ENCODE peak calls at places on chromosomes 16 and 17, in ten cellular contexts. O, M, V, X, P, Y, S, C, E and Z are unnamed samples. For H3K4me1, the result is how much of the 10 kb centered on the place peaks cover.

GRCh38 chr16:79767597-79768280 is 167.2 kb upstream of the MAF start:
- DNase-seq in O (no peak), M (peak), V (no peak), X (no peak), P (no peak), Y (no peak), S (no peak), C (peak), E (peak), Z (no peak)

GRCh38 chr17:73985466-73986015 is 217.9 kb upstream of the RPL38 start:
- DNase-seq in O (no peak), M (no peak), V (no peak), X (no peak), P (no peak), Y (no peak), S (no peak), C (no peak), E (no peak), Z (no peak)

GRCh38 chr17:70569131-70569530 is 399.8 kb downstream of the KCNJ2 start:
- DNase-seq in O (no peak), M (no peak), V (no peak), X (no peak), P (no peak), Y (no peak), S (no peak), C (no peak), E (no peak), Z (no peak)

GRCh38 chr17:15122857-15123256 is 142.3 kb downstream of the PMP22 start:
- DNase-seq in O (no peak), M (no peak), V (no peak), X (no peak), P (no peak), Y (no peak), S (no peak), C (peak), E (no peak), Z (no peak)

GRCh38 chr16:71781741-71782140 is 26.9 kb downstream of the AP1G1 start:
- DNase-seq in O (no peak), M (no peak), V (no peak), X (no peak), P (no peak), Y (no peak), S (no peak), C (peak), E (peak), Z (no peak)

GRCh38 chr16:81358860-81359259 is 44.1 kb downstream of the GAN start:
- DNase-seq in O (no peak), M (no peak), V (no peak), X (no peak), P (no peak), Y (no peak), S (no peak), C (no peak), E (no peak), Z (no peak)

GRCh38 chr16:59259964-59260348 is 525.8 kb upstream of the GOT2 start:
- DNase-seq in O (no peak), M (no peak), V (no peak), X (no peak), P (no peak), Y (no peak), S (no peak), C (no peak), E (no peak), Z (no peak)

GRCh38 chr17:4998027-4998665 is 396 bp downstream of the KIF1C start:
- DNase-seq in O (no peak), M (peak), V (peak), X (no peak), P (peak), Y (peak), S (peak), C (no peak), E (peak), Z (peak)

GRCh38 chr17:57207396-57207795 is 48.9 kb upstream of the MSI2 start:
- DNase-seq in O (no peak), M (no peak), V (no peak), X (no peak), P (no peak), Y (no peak), S (no peak), C (no peak), E (no peak), Z (no peak)

GRCh38 chr16:85715169-85716015 is 26.6 kb upstream of the GINS2 start:
- DNase-seq in O (no peak), M (no peak), V (no peak), X (peak), P (peak), Y (no peak), S (no peak), C (no peak), E (no peak), Z (peak)

GRCh38 chr17:27982688-27983087 is 59.8 kb upstream of the NLK start:
- DNase-seq in O (no peak), M (no peak), V (no peak), X (no peak), P (no peak), Y (no peak), S (no peak), C (no peak), E (no peak), Z (no peak)

GRCh38 chr17:40130352-40131042 is 8.7 kb downstream of the MSL1 start:
- DNase-seq in O (no peak), M (no peak), V (no peak), X (no peak), P (no peak), Y (peak), S (peak), C (peak), E (no peak), Z (no peak)

GRCh38 chr16:11799509-11800384 is 2.7 kb upstream of the ZC3H7A start:
- DNase-seq in O (no peak), M (no peak), V (peak), X (no peak), P (no peak), Y (no peak), S (no peak), C (no peak), E (no peak), Z (no peak)

GRCh38 chr16:66728117-66728787 is 23.2 kb downstream of the DYNC1LI2 start:
- DNase-seq in O (peak), M (peak), V (no peak), X (peak), P (no peak), Y (no peak), S (peak), C (peak), E (peak), Z (no peak)

GRCh38 chr17:7241783-7242716 is at the start of gene GABARAP:
- DNase-seq in O (peak), M (peak), V (peak), X (peak), P (peak), Y (peak), S (peak), C (peak), E (peak), Z (peak)

GRCh38 chr17:35708951-35709350 is 22.5 kb upstream of the RASL10B start:
- DNase-seq in O (no peak), M (no peak), V (no peak), X (no peak), P (no peak), Y (no peak), S (no peak), C (no peak), E (no peak), Z (no peak)

DNA sequence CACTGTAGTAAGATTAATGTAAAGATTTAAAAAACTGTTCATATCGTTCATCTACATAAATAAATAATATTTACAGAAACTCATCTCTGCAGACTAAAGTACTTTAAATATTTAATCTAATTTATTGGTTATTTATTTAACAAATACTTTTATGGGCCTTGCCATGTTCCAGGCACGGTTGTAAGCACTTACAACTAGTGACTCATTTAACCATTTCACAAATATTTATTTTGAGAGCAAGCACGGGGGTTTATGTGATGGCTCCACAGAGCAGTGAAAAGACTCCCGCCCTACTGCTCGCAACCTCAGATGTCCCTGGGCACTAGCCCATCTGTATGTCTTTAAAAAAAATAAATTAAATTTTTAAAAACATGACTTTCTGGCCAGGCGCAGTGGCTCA is 575.9 kb downstream of the WWOX start:
- DNase-seq in O (no peak), M (no peak), V (no peak), X (no peak), P (no peak), Y (no peak), S (no peak), C (peak), E (peak), Z (no peak)
- H3K4me1 ChIP-seq in O (under half), M (under half), V (under half), X (under half), P (under half), Y (under half), S (under half), C (under half), E (under half), Z (under half)

DNA sequence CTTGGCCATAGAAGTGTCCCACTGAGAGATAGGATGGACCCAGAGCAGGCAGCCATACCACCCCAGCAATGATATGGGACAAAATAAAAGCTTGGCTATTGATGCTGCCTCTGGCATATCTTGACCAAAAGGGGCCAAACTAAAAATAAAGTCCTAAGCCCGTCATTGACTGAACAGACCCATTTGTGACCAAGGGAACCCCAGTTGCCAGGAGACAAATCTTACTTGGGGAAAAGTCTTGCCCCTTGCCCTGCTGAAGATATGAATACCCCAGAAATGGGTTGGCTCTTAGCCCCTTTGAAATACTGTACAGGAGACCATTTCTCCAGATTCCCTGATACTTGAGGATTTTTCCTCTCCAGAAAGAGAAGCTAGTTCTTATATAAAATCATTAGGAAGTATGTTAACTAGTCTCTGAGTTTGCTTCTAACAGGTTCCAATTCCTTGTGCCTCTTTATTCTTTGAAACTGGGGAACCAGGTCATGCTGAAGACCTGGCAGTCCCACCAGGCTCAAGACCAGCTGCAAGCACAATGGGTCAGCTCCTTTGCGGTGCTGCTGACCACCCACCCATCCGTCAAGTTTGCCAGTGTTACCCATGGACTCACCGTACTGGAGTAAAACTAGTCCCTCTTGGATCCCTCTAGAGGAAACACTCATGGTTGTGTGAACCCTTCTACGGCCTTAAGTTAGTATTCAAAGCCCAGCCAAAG is 31.0 kb upstream of the LCMT1 start:
- DNase-seq in O (no peak), M (no peak), V (no peak), X (no peak), P (no peak), Y (no peak), S (no peak), C (no peak), E (no peak), Z (no peak)
- H3K4me1 ChIP-seq in O (under half), M (under half), V (under half), X (under half), P (under half), Y (under half), S (under half), C (under half), E (under half), Z (under half)

DNA sequence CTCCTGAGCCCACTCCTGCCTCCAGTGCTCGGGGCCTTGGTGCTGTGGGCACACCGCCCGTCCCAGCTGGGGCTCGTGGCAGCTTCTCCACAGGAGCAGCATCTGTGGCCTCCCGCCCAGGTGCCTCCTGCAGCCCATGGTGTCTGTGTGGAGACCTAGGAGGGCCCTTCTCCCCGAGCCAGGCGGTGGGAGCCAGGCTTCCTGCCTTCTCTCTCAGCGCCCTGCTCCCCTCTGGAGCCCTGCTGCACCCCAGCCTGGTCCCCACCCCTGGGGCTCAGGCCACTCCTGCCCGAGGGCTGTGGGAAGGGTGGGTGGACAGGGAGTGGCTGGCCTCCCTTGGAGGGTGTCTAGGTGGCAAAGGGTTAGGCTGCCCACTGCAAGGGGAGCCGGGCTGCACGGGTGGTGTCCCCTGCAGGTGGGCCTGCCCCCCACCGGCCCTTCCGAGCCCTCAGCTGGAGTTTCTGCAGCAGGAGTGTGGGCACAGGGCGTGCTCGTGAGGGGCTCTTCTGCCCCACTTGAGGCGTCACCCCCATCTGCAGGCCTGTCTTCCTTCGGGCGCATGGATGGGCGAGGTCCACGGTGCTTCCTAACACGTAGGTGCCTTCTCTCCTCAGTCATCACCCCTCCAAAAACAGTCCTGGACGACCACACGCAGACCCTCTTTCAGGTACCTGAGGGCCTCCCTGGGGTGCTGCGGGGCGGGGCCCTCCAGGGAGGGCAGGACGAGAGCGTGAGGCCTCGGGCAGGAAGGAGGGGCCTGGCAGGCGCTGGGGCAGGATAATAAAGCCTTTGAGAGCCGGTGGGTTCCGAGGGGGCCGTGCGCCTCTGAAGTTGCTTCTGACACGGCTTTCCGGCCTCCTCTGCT is 10.8 kb downstream of the CENPX start:
- DNase-seq in O (no peak), M (no peak), V (no peak), X (no peak), P (no peak), Y (no peak), S (no peak), C (no peak), E (no peak), Z (no peak)
- H3K4me1 ChIP-seq in O (under half), M (under half), V (under half), X (under half), P (under half), Y (under half), S (under half), C (under half), E (half or more), Z (under half)

DNA sequence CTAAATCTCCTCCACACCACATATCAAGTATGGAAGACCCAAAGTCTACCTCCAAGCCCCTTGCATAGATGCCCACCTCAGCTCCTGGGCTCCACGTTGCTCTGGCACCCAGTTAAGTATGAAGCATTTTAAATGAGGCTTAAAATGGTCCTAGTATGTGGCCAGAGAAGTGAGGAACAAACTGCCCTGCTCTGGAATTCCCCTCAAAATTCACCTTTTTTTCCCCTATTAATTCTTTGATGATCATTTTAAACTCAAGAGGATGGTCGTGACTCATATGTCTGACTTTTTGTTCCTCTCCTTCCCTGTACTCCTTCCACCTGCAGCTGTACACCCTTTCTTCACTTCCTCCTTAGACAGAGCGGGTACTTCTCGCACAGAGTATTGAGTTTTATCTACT is 234.5 kb upstream of the MYOCD start:
- DNase-seq in O (no peak), M (no peak), V (no peak), X (no peak), P (no peak), Y (no peak), S (no peak), C (no peak), E (no peak), Z (no peak)
- H3K4me1 ChIP-seq in O (under half), M (under half), V (under half), X (under half), P (under half), Y (under half), S (under half), C (under half), E (under half), Z (under half)

GRCh38 chr17:80099291-80100034 is 1.9 kb upstream of the GAA start:
- DNase-seq in O (no peak), M (no peak), V (no peak), X (no peak), P (no peak), Y (no peak), S (no peak), C (no peak), E (no peak), Z (no peak)

GRCh38 chr17:80101946-80102706 is 745 bp downstream of the GAA start:
- DNase-seq in O (no peak), M (no peak), V (no peak), X (no peak), P (no peak), Y (peak), S (no peak), C (peak), E (peak), Z (no peak)

GRCh38 chr17:80101160-80101945 is at the start of gene GAA:
- DNase-seq in O (peak), M (peak), V (peak), X (peak), P (peak), Y (peak), S (peak), C (peak), E (peak), Z (peak)

GRCh38 chr17:80097307-80097630 is 4.1 kb upstream of the GAA start:
- DNase-seq in O (no peak), M (no peak), V (no peak), X (no peak), P (no peak), Y (no peak), S (no peak), C (no peak), E (no peak), Z (no peak)

GRCh38 chr17:80100035-80100323 is 1.4 kb upstream of the GAA start:
- DNase-seq in O (no peak), M (no peak), V (no peak), X (no peak), P (no peak), Y (no peak), S (no peak), C (no peak), E (no peak), Z (no peak)
- H3K4me1 ChIP-seq in O (under half), M (under half), V (under half), X (under half), P (under half), Y (under half), S (under half), C (under half), E (under half), Z (under half)

DNA sequence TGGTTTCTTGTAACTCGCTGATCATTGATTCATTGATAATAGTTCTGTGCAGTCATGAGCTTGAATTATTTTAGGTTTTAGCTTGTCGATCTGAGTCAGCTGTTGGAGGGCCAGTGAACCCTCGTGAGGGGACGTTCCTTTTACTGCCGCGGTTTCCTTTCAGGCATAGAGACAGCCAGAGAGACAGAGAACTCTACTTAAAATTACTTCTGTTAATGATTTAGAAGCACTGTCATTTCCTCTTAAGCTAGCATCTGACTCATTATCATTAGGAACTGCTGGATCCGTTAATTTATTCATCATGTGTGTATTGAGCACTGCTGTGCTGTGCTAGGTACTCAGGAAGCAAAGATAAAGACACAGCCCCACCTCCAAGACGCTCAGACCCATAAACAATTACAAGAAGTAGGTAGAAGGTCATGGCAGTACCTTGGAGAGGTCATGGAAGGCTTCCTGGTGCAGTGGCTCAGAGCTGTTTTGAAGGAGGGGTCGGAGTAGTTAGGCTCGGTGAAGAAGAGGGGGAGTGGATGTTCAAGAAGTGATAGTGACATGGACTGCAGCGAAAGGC is 3.2 kb downstream of the PGS1 start:
- DNase-seq in O (peak), M (no peak), V (no peak), X (no peak), P (no peak), Y (no peak), S (no peak), C (peak), E (no peak), Z (no peak)
- H3K4me1 ChIP-seq in O (half or more), M (half or more), V (half or more), X (under half), P (under half), Y (under half), S (half or more), C (half or more), E (half or more), Z (under half)

GRCh38 chr17:76182016-76182764 is 41.1 kb upstream of the FOXJ1 start:
- DNase-seq in O (peak), M (peak), V (peak), X (peak), P (peak), Y (peak), S (peak), C (peak), E (peak), Z (peak)

GRCh38 chr17:76189247-76189646 is 48.2 kb upstream of the FOXJ1 start:
- DNase-seq in O (no peak), M (no peak), V (no peak), X (no peak), P (no peak), Y (no peak), S (no peak), C (no peak), E (no peak), Z (no peak)

GRCh38 chr17:76179496-76180467 is 38.7 kb upstream of the FOXJ1 start:
- DNase-seq in O (peak), M (no peak), V (no peak), X (no peak), P (no peak), Y (no peak), S (no peak), C (peak), E (no peak), Z (no peak)

GRCh38 chr17:76188213-76189060 is 47.4 kb upstream of the FOXJ1 start:
- DNase-seq in O (no peak), M (no peak), V (no peak), X (no peak), P (no peak), Y (no peak), S (no peak), C (no peak), E (no peak), Z (no peak)

GRCh38 chr17:76184266-76184665 is 43.2 kb upstream of the FOXJ1 start:
- DNase-seq in O (no peak), M (no peak), V (no peak), X (no peak), P (no peak), Y (no peak), S (no peak), C (no peak), E (no peak), Z (no peak)
- H3K4me1 ChIP-seq in O (half or more), M (under half), V (under half), X (under half), P (under half), Y (under half), S (under half), C (under half), E (under half), Z (under half)

GRCh38 chr16:70696368-70696767 is 10.5 kb upstream of the MTSS2 start:
- DNase-seq in O (no peak), M (no peak), V (no peak), X (no peak), P (no peak), Y (no peak), S (no peak), C (no peak), E (no peak), Z (no peak)
- H3K4me1 ChIP-seq in O (under half), M (half or more), V (half or more), X (under half), P (under half), Y (under half), S (half or more), C (under half), E (under half), Z (half or more)